ENCODE peak calls at places on chromosomes 11 and 22, in ten cellular contexts. One of them, this sample, is unnamed.

GRCh38 chr11:35373284-35373933 is 45.9 kb downstream of the SLC1A2 start:
- DNase-seq in cardiac fibroblast: no peak
- DNase-seq in A549: peak
- DNase-seq in neural progenitor cell: no peak
- DNase-seq in HEK293T: no peak
- DNase-seq in non-pigmented ciliary epithelial cell: no peak
- DNase-seq in WTC11: no peak
- DNase-seq in GM04504: no peak
- DNase-seq in tibial nerve: no peak
- DNase-seq in stimulated activated CD4-positive, alpha-beta T cell treated with anti-CD3 and anti-CD28 coated beads, Interleukin-1b, Interleukin-23, amount 100 ng/mL, for 24 hours: no peak
- DNase-seq in this sample: no peak

GRCh38 chr11:78961186-78961782 is 386.6 kb upstream of the NARS2 start:
- DNase-seq in non-pigmented ciliary epithelial cell: no peak
- DNase-seq in cardiac fibroblast: peak
- DNase-seq in A549: no peak
- DNase-seq in GM04504: no peak
- DNase-seq in tibial nerve: no peak
- DNase-seq in WTC11: peak
- DNase-seq in HEK293T: no peak
- DNase-seq in stimulated activated CD4-positive, alpha-beta T cell treated with anti-CD3 and anti-CD28 coated beads, Interleukin-1b, Interleukin-23, amount 100 ng/mL, for 24 hours: no peak
- DNase-seq in neural progenitor cell: peak
- DNase-seq in this sample: no peak

GRCh38 chr11:119717839-119718534 is 11.0 kb downstream of the NECTIN1 start:
- DNase-seq in A549: no peak
- DNase-seq in cardiac fibroblast: no peak
- DNase-seq in WTC11: no peak
- DNase-seq in HEK293T: no peak
- DNase-seq in neural progenitor cell: peak
- DNase-seq in stimulated activated CD4-positive, alpha-beta T cell treated with anti-CD3 and anti-CD28 coated beads, Interleukin-1b, Interleukin-23, amount 100 ng/mL, for 24 hours: no peak
- DNase-seq in GM04504: no peak
- DNase-seq in non-pigmented ciliary epithelial cell: no peak
- DNase-seq in tibial nerve: no peak
- DNase-seq in this sample: no peak

GRCh38 chr11:20025331-20025840 is 134.9 kb downstream of the DBX1 start:
- DNase-seq in WTC11: no peak
- DNase-seq in neural progenitor cell: peak
- DNase-seq in cardiac fibroblast: no peak
- DNase-seq in tibial nerve: no peak
- DNase-seq in HEK293T: no peak
- DNase-seq in non-pigmented ciliary epithelial cell: no peak
- DNase-seq in stimulated activated CD4-positive, alpha-beta T cell treated with anti-CD3 and anti-CD28 coated beads, Interleukin-1b, Interleukin-23, amount 100 ng/mL, for 24 hours: no peak
- DNase-seq in A549: no peak
- DNase-seq in GM04504: no peak
- DNase-seq in this sample: no peak

GRCh38 chr11:130219148-130219547 is 59.6 kb downstream of the ST14 start:
- DNase-seq in GM04504: no peak
- DNase-seq in cardiac fibroblast: no peak
- DNase-seq in non-pigmented ciliary epithelial cell: no peak
- DNase-seq in HEK293T: no peak
- DNase-seq in WTC11: no peak
- DNase-seq in neural progenitor cell: no peak
- DNase-seq in A549: no peak
- DNase-seq in stimulated activated CD4-positive, alpha-beta T cell treated with anti-CD3 and anti-CD28 coated beads, Interleukin-1b, Interleukin-23, amount 100 ng/mL, for 24 hours: no peak
- DNase-seq in tibial nerve: no peak
- DNase-seq in this sample: no peak

GRCh38 chr22:44287121-44287693 is 25.5 kb downstream of the SHISAL1 start:
- DNase-seq in HEK293T: no peak
- DNase-seq in neural progenitor cell: no peak
- DNase-seq in WTC11: no peak
- DNase-seq in stimulated activated CD4-positive, alpha-beta T cell treated with anti-CD3 and anti-CD28 coated beads, Interleukin-1b, Interleukin-23, amount 100 ng/mL, for 24 hours: no peak
- DNase-seq in cardiac fibroblast: no peak
- DNase-seq in tibial nerve: no peak
- DNase-seq in A549: no peak
- DNase-seq in GM04504: no peak
- DNase-seq in non-pigmented ciliary epithelial cell: no peak
- DNase-seq in this sample: no peak

GRCh38 chr11:65477271-65478029 is 21.4 kb upstream of the MALAT1 start:
- DNase-seq in neural progenitor cell: peak
- DNase-seq in GM04504: peak
- DNase-seq in HEK293T: peak
- DNase-seq in A549: peak
- DNase-seq in tibial nerve: peak
- DNase-seq in cardiac fibroblast: peak
- DNase-seq in non-pigmented ciliary epithelial cell: no peak
- DNase-seq in stimulated activated CD4-positive, alpha-beta T cell treated with anti-CD3 and anti-CD28 coated beads, Interleukin-1b, Interleukin-23, amount 100 ng/mL, for 24 hours: peak
- DNase-seq in WTC11: peak
- DNase-seq in this sample: peak

GRCh38 chr11:22460181-22460580 is 122.0 kb downstream of the SLC17A6 start:
- DNase-seq in tibial nerve: no peak
- DNase-seq in stimulated activated CD4-positive, alpha-beta T cell treated with anti-CD3 and anti-CD28 coated beads, Interleukin-1b, Interleukin-23, amount 100 ng/mL, for 24 hours: no peak
- DNase-seq in HEK293T: no peak
- DNase-seq in GM04504: no peak
- DNase-seq in WTC11: no peak
- DNase-seq in neural progenitor cell: no peak
- DNase-seq in cardiac fibroblast: no peak
- DNase-seq in A549: no peak
- DNase-seq in non-pigmented ciliary epithelial cell: no peak
- DNase-seq in this sample: no peak

GRCh38 chr11:59141673-59142460 is 789 bp upstream of the FAM111A start:
- DNase-seq in neural progenitor cell: no peak
- DNase-seq in WTC11: no peak
- DNase-seq in stimulated activated CD4-positive, alpha-beta T cell treated with anti-CD3 and anti-CD28 coated beads, Interleukin-1b, Interleukin-23, amount 100 ng/mL, for 24 hours: no peak
- DNase-seq in tibial nerve: no peak
- DNase-seq in GM04504: no peak
- DNase-seq in A549: no peak
- DNase-seq in non-pigmented ciliary epithelial cell: peak
- DNase-seq in HEK293T: no peak
- DNase-seq in cardiac fibroblast: no peak
- DNase-seq in this sample: no peak

GRCh38 chr11:27447288-27447914 is 25.2 kb downstream of the LGR4 start:
- DNase-seq in tibial nerve: no peak
- DNase-seq in A549: no peak
- DNase-seq in non-pigmented ciliary epithelial cell: no peak
- DNase-seq in neural progenitor cell: no peak
- DNase-seq in stimulated activated CD4-positive, alpha-beta T cell treated with anti-CD3 and anti-CD28 coated beads, Interleukin-1b, Interleukin-23, amount 100 ng/mL, for 24 hours: no peak
- DNase-seq in HEK293T: no peak
- DNase-seq in WTC11: no peak
- DNase-seq in cardiac fibroblast: peak
- DNase-seq in GM04504: no peak
- DNase-seq in this sample: no peak

GRCh38 chr11:36211735-36212430 is 77.3 kb downstream of the COMMD9 start:
- DNase-seq in HEK293T: no peak
- DNase-seq in neural progenitor cell: peak
- DNase-seq in WTC11: no peak
- DNase-seq in cardiac fibroblast: no peak
- DNase-seq in non-pigmented ciliary epithelial cell: no peak
- DNase-seq in stimulated activated CD4-positive, alpha-beta T cell treated with anti-CD3 and anti-CD28 coated beads, Interleukin-1b, Interleukin-23, amount 100 ng/mL, for 24 hours: no peak
- DNase-seq in tibial nerve: no peak
- DNase-seq in A549: no peak
- DNase-seq in GM04504: no peak
- DNase-seq in this sample: no peak

GRCh38 chr11:73637012-73637411 is 9.4 kb upstream of the PLEKHB1 start:
- DNase-seq in cardiac fibroblast: no peak
- DNase-seq in WTC11: no peak
- DNase-seq in HEK293T: no peak
- DNase-seq in tibial nerve: no peak
- DNase-seq in neural progenitor cell: no peak
- DNase-seq in GM04504: no peak
- DNase-seq in non-pigmented ciliary epithelial cell: no peak
- DNase-seq in stimulated activated CD4-positive, alpha-beta T cell treated with anti-CD3 and anti-CD28 coated beads, Interleukin-1b, Interleukin-23, amount 100 ng/mL, for 24 hours: no peak
- DNase-seq in A549: no peak
- DNase-seq in this sample: no peak

GRCh38 chr11:124724854-124725718 is 14.7 kb upstream of the NRGN start:
- DNase-seq in A549: no peak
- DNase-seq in GM04504: no peak
- DNase-seq in HEK293T: no peak
- DNase-seq in WTC11: no peak
- DNase-seq in tibial nerve: no peak
- DNase-seq in neural progenitor cell: no peak
- DNase-seq in cardiac fibroblast: no peak
- DNase-seq in stimulated activated CD4-positive, alpha-beta T cell treated with anti-CD3 and anti-CD28 coated beads, Interleukin-1b, Interleukin-23, amount 100 ng/mL, for 24 hours: no peak
- DNase-seq in non-pigmented ciliary epithelial cell: no peak
- DNase-seq in this sample: no peak

GRCh38 chr22:24129980-24130379 is 51.3 kb upstream of the SUSD2 start:
- DNase-seq in HEK293T: no peak
- DNase-seq in tibial nerve: no peak
- DNase-seq in WTC11: no peak
- DNase-seq in non-pigmented ciliary epithelial cell: no peak
- DNase-seq in A549: no peak
- DNase-seq in neural progenitor cell: no peak
- DNase-seq in stimulated activated CD4-positive, alpha-beta T cell treated with anti-CD3 and anti-CD28 coated beads, Interleukin-1b, Interleukin-23, amount 100 ng/mL, for 24 hours: no peak
- DNase-seq in cardiac fibroblast: no peak
- DNase-seq in GM04504: no peak
- DNase-seq in this sample: no peak

GRCh38 chr22:36383110-36383581 is 4.6 kb downstream of the MYH9 start:
- DNase-seq in tibial nerve: no peak
- DNase-seq in WTC11: no peak
- DNase-seq in GM04504: peak
- DNase-seq in neural progenitor cell: no peak
- DNase-seq in A549: no peak
- DNase-seq in stimulated activated CD4-positive, alpha-beta T cell treated with anti-CD3 and anti-CD28 coated beads, Interleukin-1b, Interleukin-23, amount 100 ng/mL, for 24 hours: no peak
- DNase-seq in cardiac fibroblast: peak
- DNase-seq in HEK293T: no peak
- DNase-seq in non-pigmented ciliary epithelial cell: peak
- DNase-seq in this sample: no peak

GRCh38 chr22:42951093-42951710 is 63.7 kb downstream of the PACSIN2 start:
- DNase-seq in stimulated activated CD4-positive, alpha-beta T cell treated with anti-CD3 and anti-CD28 coated beads, Interleukin-1b, Interleukin-23, amount 100 ng/mL, for 24 hours: no peak
- DNase-seq in WTC11: no peak
- DNase-seq in A549: no peak
- DNase-seq in non-pigmented ciliary epithelial cell: no peak
- DNase-seq in tibial nerve: no peak
- DNase-seq in GM04504: no peak
- DNase-seq in neural progenitor cell: no peak
- DNase-seq in HEK293T: no peak
- DNase-seq in cardiac fibroblast: no peak
- DNase-seq in this sample: no peak

GRCh38 chr22:50209893-50210292 is 9.1 kb downstream of the SELENOO start:
- DNase-seq in WTC11: peak
- DNase-seq in A549: peak
- DNase-seq in tibial nerve: no peak
- DNase-seq in stimulated activated CD4-positive, alpha-beta T cell treated with anti-CD3 and anti-CD28 coated beads, Interleukin-1b, Interleukin-23, amount 100 ng/mL, for 24 hours: peak
- DNase-seq in HEK293T: peak
- DNase-seq in GM04504: no peak
- DNase-seq in neural progenitor cell: peak
- DNase-seq in cardiac fibroblast: peak
- DNase-seq in non-pigmented ciliary epithelial cell: peak
- DNase-seq in this sample: peak

GRCh38 chr11:27216268-27217149 is 146.5 kb downstream of the CCDC34 start:
- DNase-seq in WTC11: no peak
- DNase-seq in HEK293T: no peak
- DNase-seq in tibial nerve: no peak
- DNase-seq in non-pigmented ciliary epithelial cell: no peak
- DNase-seq in cardiac fibroblast: peak
- DNase-seq in GM04504: no peak
- DNase-seq in stimulated activated CD4-positive, alpha-beta T cell treated with anti-CD3 and anti-CD28 coated beads, Interleukin-1b, Interleukin-23, amount 100 ng/mL, for 24 hours: no peak
- DNase-seq in A549: no peak
- DNase-seq in neural progenitor cell: no peak
- DNase-seq in this sample: no peak

GRCh38 chr11:121964591-121964990 is 151.4 kb downstream of the BLID start:
- DNase-seq in non-pigmented ciliary epithelial cell: peak
- DNase-seq in neural progenitor cell: no peak
- DNase-seq in A549: no peak
- DNase-seq in WTC11: no peak
- DNase-seq in tibial nerve: no peak
- DNase-seq in GM04504: peak
- DNase-seq in stimulated activated CD4-positive, alpha-beta T cell treated with anti-CD3 and anti-CD28 coated beads, Interleukin-1b, Interleukin-23, amount 100 ng/mL, for 24 hours: no peak
- DNase-seq in HEK293T: no peak
- DNase-seq in cardiac fibroblast: peak
- DNase-seq in this sample: no peak

GRCh38 chr11:1852885-1853284 is at the start of gene LSP1:
- DNase-seq in neural progenitor cell: no peak
- DNase-seq in tibial nerve: no peak
- DNase-seq in A549: no peak
- DNase-seq in non-pigmented ciliary epithelial cell: no peak
- DNase-seq in HEK293T: no peak
- DNase-seq in WTC11: no peak
- DNase-seq in GM04504: no peak
- DNase-seq in stimulated activated CD4-positive, alpha-beta T cell treated with anti-CD3 and anti-CD28 coated beads, Interleukin-1b, Interleukin-23, amount 100 ng/mL, for 24 hours: peak
- DNase-seq in cardiac fibroblast: no peak
- DNase-seq in this sample: no peak

This sample was measured in stromal cell of bone marrow.